ENCODE peak calls at places on chromosomes 4 and X, in seven cellular contexts. I, Q, G, K, D, T and Z are unnamed samples. For H3K4me1 and H3K36me3, the result is how much of the 10 kb centered on the place peaks cover.

GRCh38 chrX:100682939-100683338 is 38.9 kb downstream of the SRPX2 start:
- DNase-seq in G (no peak), D (no peak), K (no peak), I (no peak), Q (no peak), T (no peak), Z (no peak)

GRCh38 chr4:46856347-46856746 is 52.7 kb downstream of the COX7B2 start:
- DNase-seq in G (no peak), I (no peak), D (no peak), K (no peak), T (no peak), Q (no peak), Z (no peak)

GRCh38 chrX:107704587-107704986 is 71.0 kb downstream of the TSC22D3 start:
- DNase-seq in D (no peak), K (no peak), T (no peak), I (no peak), Q (no peak), G (no peak), Z (no peak)

GRCh38 chr4:833731-834367 is 7.9 kb upstream of the CPLX1 start:
- DNase-seq in D (no peak), G (no peak), Q (no peak), T (no peak), I (no peak), K (no peak), Z (no peak)

GRCh38 chr4:34198966-34199365 is 2045.3 kb downstream of the ARAP2 start:
- DNase-seq in T (no peak), G (no peak), I (no peak), Q (no peak), D (no peak), K (no peak), Z (no peak)

GRCh38 chrX:32448320-32448719 is 763.0 kb downstream of the DMD start:
- DNase-seq in I (no peak), K (no peak), D (no peak), T (peak), G (no peak), Q (peak), Z (no peak)

GRCh38 chr4:80420638-80421037 is 85.1 kb downstream of the CFAP299 start:
- DNase-seq in G (no peak), Q (no peak), K (no peak), I (no peak), D (no peak), T (no peak), Z (no peak)

GRCh38 chr4:67750691-67751090 is 3.5 kb downstream of the GNRHR start:
- DNase-seq in K (no peak), D (no peak), I (no peak), Q (no peak), T (no peak), G (no peak), Z (no peak)

GRCh38 chrX:150150081-150150779 is 211.9 kb upstream of the EOLA2 start:
- DNase-seq in T (no peak), Q (no peak), D (no peak), I (no peak), K (peak), G (no peak), Z (no peak)

GRCh38 chr4:169791527-169792156 is 33.9 kb upstream of the HPF1 start:
- DNase-seq in Q (no peak), T (peak), I (peak), D (no peak), K (peak), G (no peak), Z (peak)

GRCh38 chr4:48018112-48018511 is 1.5 kb downstream of the NIPAL1 start:
- DNase-seq in Q (no peak), D (no peak), G (no peak), K (no peak), T (no peak), I (no peak), Z (no peak)

GRCh38 chr4:88892646-88893045 is 164.3 kb downstream of the FAM13A start:
- DNase-seq in G (no peak), I (no peak), K (no peak), T (no peak), D (no peak), Q (no peak), Z (no peak)

GRCh38 chr4:907103-907400 is 25.1 kb downstream of the GAK start:
- DNase-seq in Q (no peak), T (no peak), K (no peak), D (no peak), I (no peak), G (no peak), Z (no peak)

GRCh38 chr4:147289181-147289580 is 191.7 kb upstream of the EDNRA start:
- DNase-seq in G (no peak), T (peak), Q (no peak), I (no peak), D (no peak), K (no peak), Z (no peak)

GRCh38 chr4:2535386-2536192 is 858 bp upstream of the FAM193A start:
- DNase-seq in T (peak), I (no peak), Q (peak), G (peak), K (peak), D (no peak), Z (peak)

GRCh38 chrX:119003462-119003861 is 29.0 kb downstream of the LONRF3 start:
- DNase-seq in T (no peak), I (no peak), K (no peak), D (no peak), G (no peak), Q (no peak), Z (no peak)

GRCh38 chr4:70651864-70652506 is 14.3 kb downstream of the JCHAIN start:
- DNase-seq in D (no peak), K (peak), T (peak), I (no peak), G (no peak), Q (peak), Z (no peak)

GRCh38 chrX:130094712-130095111 is 15.6 kb downstream of the ELF4 start:
- DNase-seq in I (peak), T (no peak), Q (no peak), D (no peak), K (no peak), G (no peak), Z (no peak)

GRCh38 chrX:67520671-67521070 is 23.1 kb upstream of the AR start:
- DNase-seq in I (no peak), Q (no peak), G (no peak), D (no peak), K (no peak), T (no peak), Z (no peak)

GRCh38 chr4:10096976-10097330 is 19.6 kb downstream of the WDR1 start:
- DNase-seq in I (no peak), Q (no peak), T (no peak), D (no peak), G (no peak), K (no peak), Z (no peak)

GRCh38 chr4:10099521-10100325 is 16.9 kb downstream of the WDR1 start:
- DNase-seq in G (no peak), K (no peak), D (no peak), I (no peak), T (no peak), Q (peak), Z (no peak)

GRCh38 chr4:10096201-10096975 is 20.2 kb downstream of the WDR1 start:
- DNase-seq in G (peak), Q (peak), K (peak), D (peak), I (peak), T (peak), Z (peak)

GRCh38 chr4:10098770-10099139 is 17.8 kb downstream of the WDR1 start:
- DNase-seq in I (no peak), T (peak), G (no peak), Q (no peak), D (no peak), K (peak), Z (no peak)

GRCh38 chr4:10097906-10098769 is 18.5 kb downstream of the WDR1 start:
- DNase-seq in G (no peak), K (peak), T (no peak), Q (no peak), I (no peak), D (no peak), Z (no peak)
- H3K4me1 ChIP-seq in G (under half), K (half or more), T (half or more), Q (half or more), I (under half), D (half or more), Z (half or more)

GRCh38 chrX:10126834-10127233 is 29.9 kb upstream of the CLCN4 start:
- DNase-seq in Q (no peak), K (no peak), G (no peak), T (no peak), I (no peak), D (no peak), Z (no peak)

GRCh38 chrX:10129229-10129628 is 27.5 kb upstream of the CLCN4 start:
- DNase-seq in G (no peak), K (no peak), Q (no peak), T (no peak), D (no peak), I (no peak), Z (no peak)

GRCh38 chrX:10126044-10126443 is 30.7 kb upstream of the CLCN4 start:
- DNase-seq in D (no peak), G (no peak), I (no peak), K (no peak), Q (no peak), T (no peak), Z (no peak)

GRCh38 chrX:10130354-10130753 is 26.4 kb upstream of the CLCN4 start:
- DNase-seq in D (no peak), I (no peak), K (no peak), Q (no peak), G (no peak), T (no peak), Z (no peak)

GRCh38 chrX:10128386-10128785 is 28.4 kb upstream of the CLCN4 start:
- DNase-seq in K (no peak), G (no peak), T (no peak), D (no peak), Q (no peak), I (no peak), Z (no peak)
- H3K36me3 ChIP-seq in K (under half), G (half or more), T (under half), D (under half), Q (under half), I (under half), Z (under half)

GRCh38 chr4:139243448-139244365 is 36.3 kb downstream of the MGARP start:
- DNase-seq in Q (no peak), K (peak), D (no peak), I (no peak), G (no peak), T (peak), Z (no peak)
- H3K4me1 ChIP-seq in Q (under half), K (under half), D (under half), I (under half), G (under half), T (under half), Z (under half)

DNA sequence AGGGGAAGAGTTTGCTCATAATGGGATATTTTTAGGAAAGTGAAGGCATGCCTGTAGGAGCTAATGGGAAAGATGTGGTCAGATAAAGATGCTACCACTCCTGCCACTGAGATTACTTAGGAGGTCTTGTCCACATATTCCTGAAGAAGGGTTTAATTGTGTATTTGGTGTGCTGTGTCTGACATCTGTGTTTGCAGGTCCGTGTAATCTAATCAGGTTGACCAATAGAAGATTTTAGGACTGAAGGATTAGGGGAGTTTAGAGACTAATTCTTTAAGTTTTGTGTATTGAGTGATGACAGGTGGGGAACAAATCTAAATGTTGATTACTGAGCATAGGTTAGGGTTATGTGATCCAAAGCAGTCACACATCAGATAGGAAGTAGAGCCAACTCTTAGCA is 57.2 kb downstream of the JADE1 start:
- DNase-seq in Q (no peak), K (no peak), D (no peak), T (no peak), G (no peak), I (no peak), Z (no peak)
- H3K36me3 ChIP-seq in Q (under half), K (half or more), D (under half), T (under half), G (half or more), I (under half), Z (under half)

GRCh38 chr4:183959349-183959748 is 54.2 kb downstream of the STOX2 start:
- DNase-seq in K (peak), D (no peak), I (no peak), Q (no peak), G (no peak), T (no peak), Z (no peak)
- H3K4me1 ChIP-seq in K (under half), D (under half), I (under half), Q (under half), G (under half), T (under half), Z (under half)

DNA sequence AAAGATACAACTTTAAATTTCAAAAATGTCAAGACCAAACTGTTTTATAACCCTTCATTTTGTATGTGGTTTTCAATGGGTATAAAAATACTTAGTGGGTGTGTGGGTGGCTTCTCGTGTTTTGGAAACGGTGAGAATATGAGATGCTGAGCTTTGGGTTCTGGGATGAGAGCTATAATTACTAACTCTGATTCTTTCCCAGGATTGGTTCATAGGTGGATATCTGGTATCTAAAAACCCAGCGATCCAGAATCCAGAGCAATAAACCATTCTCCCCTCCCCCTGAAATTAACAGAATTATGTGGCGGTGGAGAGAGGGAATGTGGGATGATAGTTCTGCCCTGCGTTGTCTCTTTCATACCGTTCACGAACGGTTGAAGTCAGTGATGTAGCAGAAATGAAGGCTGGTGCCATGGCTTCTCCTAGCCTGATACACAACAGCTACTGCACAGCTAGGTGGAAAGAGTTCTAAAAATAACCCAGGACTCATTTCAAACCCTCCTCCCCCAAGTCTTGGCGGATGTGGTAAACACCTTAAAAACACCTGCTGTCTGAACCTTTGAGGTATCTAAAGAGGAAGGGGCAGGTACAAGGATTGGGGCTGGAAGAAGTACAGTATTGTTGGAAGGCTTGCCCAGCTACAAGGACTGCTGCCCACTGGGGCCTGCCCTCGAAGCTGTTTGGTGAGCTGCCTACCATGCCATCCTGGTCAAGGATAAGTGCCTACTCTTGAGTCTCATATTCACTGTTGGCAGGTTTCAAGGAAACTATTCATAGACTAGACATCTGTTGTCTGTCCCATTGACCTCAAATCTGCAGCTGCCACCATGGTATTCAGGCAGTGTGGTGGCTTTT is 44.5 kb downstream of the SEPTIN11 start:
- DNase-seq in T (no peak), Q (peak), D (no peak), I (no peak), K (no peak), G (no peak), Z (no peak)
- H3K36me3 ChIP-seq in T (under half), Q (under half), D (under half), I (under half), K (half or more), G (under half), Z (under half)

GRCh38 chr4:44145868-44146267 is 302.7 kb downstream of the KCTD8 start:
- DNase-seq in D (no peak), K (peak), Q (no peak), G (no peak), I (no peak), T (no peak), Z (no peak)

GRCh38 chr4:44146516-44146915 is 302.1 kb downstream of the KCTD8 start:
- DNase-seq in K (no peak), D (no peak), I (no peak), T (no peak), Q (no peak), G (no peak), Z (no peak)

GRCh38 chr4:44150091-44150576 is 298.5 kb downstream of the KCTD8 start:
- DNase-seq in T (peak), I (no peak), G (no peak), Q (no peak), K (peak), D (no peak), Z (no peak)

GRCh38 chr4:44149242-44149641 is 299.4 kb downstream of the KCTD8 start:
- DNase-seq in K (no peak), Q (no peak), D (no peak), T (no peak), G (no peak), I (no peak), Z (no peak)
- H3K4me1 ChIP-seq in K (under half), Q (under half), D (under half), T (under half), G (under half), I (under half), Z (under half)

GRCh38 chr4:5916229-5916628 is 23.3 kb upstream of the CRMP1 start:
- DNase-seq in Q (no peak), T (no peak), G (no peak), I (no peak), K (no peak), D (no peak), Z (no peak)
- H3K36me3 ChIP-seq in Q (under half), T (under half), G (under half), I (under half), K (under half), D (under half), Z (under half)